ENCODE peak calls at places on chromosomes 1 and 21, in five cellular contexts. I is GM12878, V is K562, Y is HepG2, T is SK-N-SH. E is an unnamed sample.

GRCh38 chr1:42682739-42683529 is 716 bp downstream of the YBX1 start:
- DNase-seq in I (no peak), V (peak), Y (peak), T (peak), E (peak)

GRCh38 chr1:221718391-221719277 is 23.3 kb downstream of the DUSP10 start:
- DNase-seq in V (no peak), I (no peak), T (no peak), Y (peak), E (no peak)

GRCh38 chr1:161486806-161487482 is 18.3 kb upstream of the FCGR2A start:
- DNase-seq in I (peak), Y (peak), V (peak), T (peak), E (peak)

GRCh38 chr1:206986885-206987284 is 16.6 kb upstream of the FCAMR start:
- DNase-seq in T (no peak), Y (no peak), V (no peak), I (no peak), E (no peak)

GRCh38 chr1:93255222-93256079 is 74.9 kb downstream of the CCDC18 start:
- DNase-seq in I (no peak), T (no peak), V (no peak), Y (no peak), E (no peak)

GRCh38 chr1:160637821-160638539 is 8.9 kb downstream of the SLAMF1 start:
- DNase-seq in T (no peak), I (no peak), Y (peak), V (no peak), E (no peak)

GRCh38 chr1:25990702-25991395 is 7.0 kb downstream of the PAFAH2 start:
- DNase-seq in I (no peak), T (no peak), Y (no peak), V (no peak), E (no peak)

GRCh38 chr1:214216779-214217178 is 64.2 kb upstream of the SMYD2 start:
- DNase-seq in I (no peak), V (no peak), Y (peak), T (no peak), E (no peak)

GRCh38 chr1:55317263-55317662 is 102.1 kb upstream of the USP24 start:
- DNase-seq in V (no peak), I (no peak), T (no peak), Y (no peak), E (no peak)

GRCh38 chr1:84861516-84861915 is 31.5 kb downstream of the LPAR3 start:
- DNase-seq in T (no peak), Y (no peak), I (no peak), V (no peak), E (no peak)

GRCh38 chr1:119871881-119872280 is 24.4 kb downstream of the ADAM30 start:
- DNase-seq in T (no peak), Y (no peak), I (no peak), V (no peak), E (no peak)

GRCh38 chr1:6088956-6089355 is 43.3 kb downstream of the KCNAB2 start:
- DNase-seq in I (no peak), T (no peak), Y (no peak), V (no peak), E (no peak)

GRCh38 chr1:208654241-208654640 is 410.1 kb upstream of the PLXNA2 start:
- DNase-seq in Y (peak), V (peak), I (no peak), T (peak), E (peak)

GRCh38 chr1:169052727-169053126 is 53.8 kb upstream of the ATP1B1 start:
- DNase-seq in T (no peak), Y (no peak), V (no peak), I (no peak), E (no peak)

GRCh38 chr21:44742418-44743153 is 31.2 kb upstream of the TSPEAR start:
- DNase-seq in I (no peak), V (no peak), Y (peak), T (no peak), E (no peak)
- TF ChIP-seq ZBTB33 in I (no peak), V (no peak), Y (no peak), T (no peak), E (no peak)

GRCh38 chr1:202149566-202149965 is 5.0 kb upstream of the ARL8A start:
- DNase-seq in I (no peak), Y (no peak), T (no peak), V (no peak), E (no peak)
- TF ChIP-seq MAX in I (no peak), Y (no peak), T (no peak), V (no peak), E (no peak)

DNA sequence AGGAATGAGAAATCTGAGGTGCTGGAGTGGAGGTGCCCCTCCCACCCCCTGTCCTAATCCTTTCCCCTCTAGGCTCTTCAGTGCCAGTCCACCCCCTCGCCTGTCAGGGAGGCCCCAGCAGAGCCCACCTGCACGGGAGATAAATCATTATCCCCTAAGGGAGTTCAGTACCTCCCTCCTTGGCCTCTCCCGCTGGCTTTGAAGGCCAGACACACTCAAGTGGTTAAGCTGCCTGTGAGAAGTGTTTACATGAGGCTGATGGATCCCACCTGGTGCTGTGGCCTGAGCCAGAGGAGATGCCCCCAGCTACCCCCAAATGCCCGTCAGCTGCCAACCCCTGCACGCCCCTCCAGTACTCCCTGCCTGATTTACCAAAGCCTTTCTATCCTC is 3.7 kb downstream of the RSPO1 start:
- DNase-seq in V (no peak), I (no peak), T (no peak), Y (no peak), E (no peak)
- TF ChIP-seq YY1 in V (no peak), I (no peak), T (no peak), Y (no peak), E (no peak)

GRCh38 chr1:21924503-21925005 is 12.6 kb downstream of the HSPG2 start:
- DNase-seq in I (no peak), V (no peak), Y (no peak), T (no peak), E (no peak)
- TF ChIP-seq ZBTB33 in I (no peak), V (no peak), Y (no peak), T (no peak), E (no peak)

DNA sequence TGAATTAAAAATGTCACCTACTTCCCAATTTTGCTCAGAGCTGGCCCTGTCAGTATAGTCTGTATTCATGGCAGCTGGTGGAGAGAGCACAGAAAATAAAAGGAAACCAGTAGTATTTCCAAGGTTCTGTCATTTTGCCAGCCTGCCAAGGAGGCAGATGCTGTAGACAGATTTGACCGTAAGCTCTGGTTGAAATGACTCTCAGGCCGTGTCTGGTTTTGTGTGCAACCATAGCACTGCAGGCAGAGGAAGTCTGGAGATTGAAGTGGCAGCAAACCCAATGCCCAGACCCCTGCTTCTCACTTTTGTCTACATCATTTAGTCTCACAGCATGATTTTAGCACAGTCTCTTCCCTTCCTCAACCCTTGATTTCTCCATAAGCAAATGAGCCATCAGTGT is 291.7 kb downstream of the PAPPA2 start:
- DNase-seq in V (no peak), Y (no peak), T (peak), I (no peak), E (no peak)
- TF ChIP-seq MAX in V (no peak), Y (no peak), T (no peak), I (no peak), E (no peak)